ENCODE peak calls at places on chromosome 21, in seven cellular contexts. O is GM12892, Y is SK-N-SH, R is HepG2, C is K562, P is GM12878, V is H1. H is an unnamed sample.
A peak's percentile ranks its signal among the peaks of the same experiment; 100 is the strongest.

GRCh38 chr21:45575993-45576837 is 34.0 kb upstream of the SLC19A1 start:
- DNase-seq in O (no peak), Y (peak; percentile 30), R (no peak), C (no peak), P (no peak), V (no peak), H (no peak)

GRCh38 chr21:15682977-15683376 is 46.8 kb upstream of the USP25 start:
- DNase-seq in O (no peak), Y (no peak), R (no peak), C (no peak), P (no peak), V (no peak), H (no peak)

GRCh38 chr21:36055551-36055950 is 4.8 kb downstream of the SETD4 start:
- DNase-seq in O (no peak), Y (no peak), R (no peak), C (no peak), P (no peak), V (no peak), H (no peak)

GRCh38 chr21:41622831-41623548 is 115.0 kb upstream of the TMPRSS2 start:
- DNase-seq in O (no peak), Y (no peak), R (no peak), C (no peak), P (no peak), V (no peak), H (no peak)

GRCh38 chr21:33403128-33403785 is at the start of gene IFNGR2:
- DNase-seq in O (peak; percentile 66), Y (peak; percentile 88), R (no peak), C (peak; percentile 59), P (no peak), V (peak; percentile 54), H (peak; percentile 72)

GRCh38 chr21:40841524-40842196 is 5.3 kb downstream of the DSCAM start:
- DNase-seq in O (no peak), Y (peak; percentile 81), R (peak; percentile 6), C (peak; percentile 14), P (no peak), V (peak; percentile 75), H (no peak)

GRCh38 chr21:15126948-15127347 is 62.1 kb upstream of the NRIP1 start:
- DNase-seq in O (no peak), Y (no peak), R (no peak), C (no peak), P (no peak), V (no peak), H (no peak)

GRCh38 chr21:38203229-38203628 is 53.6 kb upstream of the KCNJ15 start:
- DNase-seq in O (no peak), Y (no peak), R (no peak), C (no peak), P (no peak), V (no peak), H (no peak)

GRCh38 chr21:33367309-33367973 is 35.8 kb upstream of the IFNGR2 start:
- DNase-seq in O (no peak), Y (no peak), R (no peak), C (no peak), P (no peak), V (no peak), H (no peak)

GRCh38 chr21:45892156-45892919 is 89.2 kb upstream of the COL6A1 start:
- DNase-seq in O (no peak), Y (no peak), R (no peak), C (no peak), P (no peak), V (no peak), H (no peak)

GRCh38 chr21:37435120-37435519 is 68.5 kb downstream of the DYRK1A start:
- DNase-seq in O (no peak), Y (peak; percentile 70), R (no peak), C (peak; percentile 91), P (no peak), V (no peak), H (no peak)

GRCh38 chr21:45463871-45464270 is 58.9 kb downstream of the COL18A1 start:
- DNase-seq in O (no peak), Y (no peak), R (no peak), C (no peak), P (no peak), V (no peak), H (no peak)

GRCh38 chr21:45950740-45951515 is 30.6 kb upstream of the COL6A1 start:
- DNase-seq in O (no peak), Y (peak; percentile 41), R (no peak), C (no peak), P (no peak), V (no peak), H (no peak)

GRCh38 chr21:45642122-45642813 is 1.3 kb upstream of the PCBP3 start:
- DNase-seq in O (no peak), Y (no peak), R (no peak), C (no peak), P (no peak), V (no peak), H (no peak)

GRCh38 chr21:38438476-38438893 is 59.8 kb downstream of the ERG start:
- DNase-seq in O (no peak), Y (no peak), R (no peak), C (no peak), P (no peak), V (no peak), H (no peak)

GRCh38 chr21:14864211-14865021 is 200.4 kb downstream of the NRIP1 start:
- DNase-seq in O (no peak), Y (peak; percentile 12), R (peak; percentile 94), C (peak; percentile 81), P (no peak), V (peak; percentile 81), H (no peak)

GRCh38 chr21:46352913-46353312 is 29.0 kb downstream of the PCNT start:
- DNase-seq in O (no peak), Y (no peak), R (no peak), C (no peak), P (no peak), V (no peak), H (no peak)

GRCh38 chr21:42080788-42081083 is 9.6 kb downstream of the UMODL1 start:
- DNase-seq in O (no peak), Y (no peak), R (no peak), C (no peak), P (no peak), V (no peak), H (no peak)

GRCh38 chr21:15211491-15212133 is 146.8 kb upstream of the NRIP1 start:
- DNase-seq in O (no peak), Y (no peak), R (peak; percentile 97), C (no peak), P (no peak), V (no peak), H (no peak)

GRCh38 chr21:38614558-38614957 is 116.3 kb upstream of the ERG start:
- DNase-seq in O (no peak), Y (no peak), R (no peak), C (no peak), P (no peak), V (no peak), H (no peak)

GRCh38 chr21:37970548-37970947 is 54.3 kb upstream of the KCNJ6 start:
- DNase-seq in O (no peak), Y (no peak), R (no peak), C (no peak), P (no peak), V (no peak), H (no peak)

GRCh38 chr21:14753069-14753465 is 207.0 kb upstream of the SAMSN1 start:
- DNase-seq in O (no peak), Y (no peak), R (no peak), C (no peak), P (no peak), V (no peak), H (no peak)

GRCh38 chr21:33362044-33362555 is 37.3 kb downstream of the IFNAR1 start:
- DNase-seq in O (no peak), Y (no peak), R (no peak), C (peak; percentile 59), P (no peak), V (peak; percentile 70), H (no peak)

GRCh38 chr21:40732243-40732642 is 114.7 kb downstream of the DSCAM start:
- DNase-seq in O (no peak), Y (no peak), R (no peak), C (no peak), P (no peak), V (no peak), H (no peak)

GRCh38 chr21:42306366-42307035 is 8.7 kb downstream of the TFF3 start:
- DNase-seq in O (no peak), Y (no peak), R (no peak), C (no peak), P (no peak), V (no peak), H (no peak)

GRCh38 chr21:38082936-38083335 is 166.7 kb upstream of the KCNJ6 start:
- DNase-seq in O (no peak), Y (no peak), R (no peak), C (no peak), P (no peak), V (no peak), H (no peak)

GRCh38 chr21:25371831-25372434 is 235.3 kb downstream of the MRPL39 start:
- DNase-seq in O (no peak), Y (no peak), R (no peak), C (no peak), P (no peak), V (no peak), H (no peak)

GRCh38 chr21:21688877-21689276 is 690.7 kb downstream of the NCAM2 start:
- DNase-seq in O (no peak), Y (peak; percentile 5), R (no peak), C (peak; percentile 23), P (no peak), V (peak; percentile 56), H (no peak)

GRCh38 chr21:14548751-14549150 is 2.6 kb upstream of the SAMSN1 start:
- DNase-seq in O (no peak), Y (no peak), R (no peak), C (no peak), P (no peak), V (no peak), H (no peak)

GRCh38 chr21:25307489-25307888 is 299.8 kb downstream of the MRPL39 start:
- DNase-seq in O (no peak), Y (no peak), R (no peak), C (no peak), P (no peak), V (no peak), H (no peak)

GRCh38 chr21:35048183-35048601 is 910 bp downstream of the RUNX1 start:
- DNase-seq in O (no peak), Y (peak; percentile 72), R (no peak), C (no peak), P (no peak), V (no peak), H (no peak)
- TF ChIP-seq TAF1 in O (no peak), Y (no peak), R (no peak), C (no peak), P (no peak), V (no peak), H (no peak)

GRCh38 chr21:32325706-32326105 is 27.1 kb downstream of the MRAP start:
- DNase-seq in O (no peak), Y (no peak), R (no peak), C (no peak), P (no peak), V (no peak), H (no peak)
- TF ChIP-seq TAF1 in O (no peak), Y (no peak), R (no peak), C (no peak), P (no peak), V (no peak), H (no peak)

GRCh38 chr21:29080454-29080930 is 7.0 kb upstream of the CCT8 start:
- DNase-seq in O (no peak), Y (no peak), R (no peak), C (no peak), P (no peak), V (no peak), H (no peak)
- TF ChIP-seq TAF1 in O (no peak), Y (no peak), R (no peak), C (no peak), P (no peak), V (no peak), H (no peak)

GRCh38 chr21:26445440-26445839 is 127.6 kb downstream of the CYYR1 start:
- DNase-seq in O (no peak), Y (no peak), R (no peak), C (no peak), P (no peak), V (no peak), H (no peak)
- TF ChIP-seq TAF1 in O (no peak), Y (no peak), R (no peak), C (no peak), P (no peak), V (no peak), H (no peak)

H was measured in GM12891.